ENCODE peak calls at places on chromosomes 12 and 14, in five cellular contexts. S is sigmoid colon, M is H1, L is suprapubic skin, G is stomach. U is an unnamed sample.

GRCh38 chr12:113862570-113863454 is 103.3 kb downstream of the RBM19 start:
- DNase-seq in S (no peak), M (no peak), L (no peak), G (no peak), U (no peak)

GRCh38 chr14:73741876-73742519 is 27.8 kb upstream of the PNMA1 start:
- DNase-seq in S (peak; percentile 70), M (no peak), L (peak; percentile 69), G (no peak), U (no peak)

GRCh38 chr14:35390577-35391387 is 13.8 kb downstream of the NFKBIA start:
- DNase-seq in S (no peak), M (no peak), L (no peak), G (no peak), U (no peak)

GRCh38 chr14:49972199-49972671 is 79.4 kb downstream of the ARF6 start:
- DNase-seq in S (no peak), M (no peak), L (no peak), G (no peak), U (peak; percentile 60)

GRCh38 chr12:82223421-82223820 is 134.8 kb downstream of the CCDC59 start:
- DNase-seq in S (no peak), M (no peak), L (no peak), G (no peak), U (no peak)

GRCh38 chr12:45585522-45586230 is 143.8 kb upstream of the ARID2 start:
- DNase-seq in S (peak; percentile 62), M (no peak), L (no peak), G (no peak), U (no peak)

GRCh38 chr12:25800101-25800500 is 158.4 kb upstream of the RASSF8 start:
- DNase-seq in S (no peak), M (no peak), L (no peak), G (no peak), U (no peak)

GRCh38 chr12:131965073-131965472 is 15.3 kb downstream of the EP400 start:
- DNase-seq in S (no peak), M (no peak), L (no peak), G (no peak), U (no peak)

GRCh38 chr14:88618476-88618875 is 55.6 kb downstream of the ZC3H14 start:
- DNase-seq in S (no peak), M (no peak), L (no peak), G (no peak), U (no peak)

GRCh38 chr12:52865090-52865944 is 16.5 kb upstream of the KRT78 start:
- DNase-seq in S (no peak), M (no peak), L (no peak), G (peak; percentile 78), U (peak; percentile 78)

GRCh38 chr12:110501378-110501721 is 561 bp downstream of the VPS29 start:
- DNase-seq in S (no peak), M (no peak), L (no peak), G (peak; percentile 34), U (no peak)

GRCh38 chr12:13101854-13102375 is 1.6 kb downstream of the GSG1 start:
- DNase-seq in S (no peak), M (no peak), L (no peak), G (no peak), U (peak; percentile 32)

GRCh38 chr12:121713257-121714155 is 954 bp downstream of the TMEM120B start:
- DNase-seq in S (peak; percentile 76), M (no peak), L (peak; percentile 70), G (no peak), U (no peak)

GRCh38 chr12:101823891-101824290 is 6.9 kb downstream of the GNPTAB start:
- DNase-seq in S (peak; percentile 65), M (no peak), L (peak; percentile 73), G (peak; percentile 53), U (peak; percentile 34)

GRCh38 chr12:132329739-132330548 is 555 bp upstream of the GALNT9 start:
- DNase-seq in S (no peak), M (no peak), L (no peak), G (no peak), U (no peak)

GRCh38 chr14:81193924-81194633 is 26.7 kb downstream of the GTF2A1 start:
- DNase-seq in S (no peak), M (no peak), L (no peak), G (no peak), U (no peak)

GRCh38 chr14:61188936-61189808 is 92.0 kb downstream of the TMEM30B start:
- DNase-seq in S (peak; percentile 74), M (no peak), L (peak; percentile 66), G (peak; percentile 63), U (no peak)

GRCh38 chr14:57865450-57866198 is at the start of gene SLC35F4:
- DNase-seq in S (no peak), M (peak; percentile 64), L (no peak), G (no peak), U (no peak)

GRCh38 chr12:90173499-90174197 is 465.0 kb upstream of the ATP2B1 start:
- DNase-seq in S (no peak), M (no peak), L (no peak), G (no peak), U (no peak)

GRCh38 chr12:64459388-64460024 is 7.6 kb downstream of the TBK1 start:
- DNase-seq in S (no peak), M (no peak), L (no peak), G (no peak), U (no peak)

GRCh38 chr12:12922191-12922616 is 29.8 kb downstream of the GPRC5D start:
- DNase-seq in S (no peak), M (no peak), L (peak; percentile 89), G (no peak), U (no peak)

GRCh38 chr12:95117178-95117599 is 43.8 kb upstream of the NR2C1 start:
- DNase-seq in S (peak; percentile 83), M (no peak), L (no peak), G (peak; percentile 74), U (peak; percentile 52)

GRCh38 chr12:94560416-94561221 is 89.7 kb downstream of the TMCC3 start:
- DNase-seq in S (no peak), M (peak; percentile 80), L (no peak), G (no peak), U (no peak)

GRCh38 chr12:110726708-110727369 is 15.9 kb downstream of the PPP1CC start:
- DNase-seq in S (no peak), M (no peak), L (no peak), G (no peak), U (no peak)

DNA sequence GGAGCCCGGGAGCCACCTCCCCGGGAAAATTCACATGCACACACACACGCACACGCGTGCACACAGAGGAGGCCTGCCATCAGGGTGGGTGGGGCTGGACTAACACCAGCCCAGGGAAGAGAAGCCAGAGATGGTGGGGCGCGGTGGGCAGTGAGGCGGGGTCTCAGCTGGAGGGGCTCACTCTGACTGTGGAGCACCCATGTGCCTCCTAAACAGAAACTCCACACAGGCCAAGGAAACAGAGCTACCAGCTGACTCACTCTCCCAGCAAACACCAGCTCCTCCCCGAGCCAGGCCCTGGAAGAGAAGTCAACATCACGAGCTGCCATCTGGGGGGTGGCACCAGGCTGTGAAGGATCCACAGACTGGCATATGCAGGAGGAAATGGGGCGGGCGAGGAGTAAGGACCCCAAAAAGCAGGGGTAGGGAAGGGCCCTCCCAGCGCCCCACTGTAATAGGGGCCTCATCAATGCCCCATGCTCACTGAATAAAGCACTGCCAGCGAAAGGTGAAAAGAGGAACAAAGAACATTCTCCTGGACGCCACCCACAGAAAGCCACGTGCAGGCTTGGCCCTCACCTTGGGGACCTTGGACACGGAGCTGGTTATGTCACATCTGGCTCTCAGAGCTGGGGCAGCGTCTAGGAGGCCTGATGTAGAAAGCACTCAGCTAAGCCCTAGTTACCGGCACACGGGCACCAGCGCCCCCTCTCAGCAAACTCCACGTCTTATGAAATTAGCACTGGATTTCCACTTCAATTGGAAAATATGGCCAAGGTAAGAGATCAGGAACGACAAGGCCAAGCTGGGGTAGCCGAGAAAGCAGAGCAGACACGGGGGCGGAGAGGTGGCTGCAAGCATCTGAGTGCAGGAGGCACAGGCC is 8.4 kb upstream of the INF2 start:
- DNase-seq in S (peak; percentile 89), M (no peak), L (peak; percentile 75), G (peak; percentile 87), U (peak; percentile 68)
- TF ChIP-seq CTCF in S (no peak), M (peak; percentile 6), L (no peak), G (no peak), U (no peak)

GRCh38 chr12:96198970-96199369 is 4.8 kb downstream of the ELK3 start:
- DNase-seq in S (no peak), M (no peak), L (no peak), G (no peak), U (no peak)
- TF ChIP-seq POLR2AphosphoS5 in S (peak; percentile 50), M (no peak), L (no peak), G (no peak), U (no peak)

DNA sequence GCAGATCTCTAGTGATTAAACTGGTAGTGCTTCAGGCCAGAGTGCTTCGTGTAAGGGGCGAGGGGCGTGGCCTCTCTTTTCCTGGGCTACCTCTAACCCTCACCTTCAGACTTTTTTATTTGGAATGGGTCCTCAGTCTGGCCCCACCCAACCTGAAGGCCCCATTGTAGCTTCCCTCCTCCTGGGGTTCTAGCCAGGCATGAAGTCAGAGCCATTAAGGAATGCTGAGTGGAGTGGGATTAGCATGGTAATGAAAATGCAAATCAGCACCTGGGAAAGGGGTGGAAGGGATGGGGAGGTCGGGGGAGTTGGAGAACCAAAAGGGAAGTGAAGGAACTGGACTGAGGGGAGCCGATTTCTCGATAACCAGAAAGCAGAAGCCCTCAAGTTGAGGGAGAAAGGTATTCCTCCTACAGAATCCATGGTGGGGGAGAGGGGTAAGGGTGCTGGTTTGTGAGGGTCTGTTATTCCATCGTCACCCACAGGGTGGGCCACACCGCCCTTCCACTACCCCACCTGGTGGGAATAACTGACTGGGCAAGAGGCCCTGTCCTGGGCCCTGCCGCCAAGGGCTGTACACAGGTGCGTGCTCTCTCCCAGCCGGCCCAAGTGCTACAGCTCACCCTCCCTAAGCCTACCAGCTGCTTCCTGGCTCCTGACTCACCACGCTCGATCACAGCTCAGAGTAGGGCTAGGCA is 14.1 kb downstream of the ZFHX2 start:
- DNase-seq in S (no peak), M (peak; percentile 88), L (no peak), G (no peak), U (no peak)
- H3K4me3 ChIP-seq in S (no peak overlapping the region), M (peak overlapping the region; percentile 71), L (no peak overlapping the region), G (no peak overlapping the region), U (no peak overlapping the region)

DNA sequence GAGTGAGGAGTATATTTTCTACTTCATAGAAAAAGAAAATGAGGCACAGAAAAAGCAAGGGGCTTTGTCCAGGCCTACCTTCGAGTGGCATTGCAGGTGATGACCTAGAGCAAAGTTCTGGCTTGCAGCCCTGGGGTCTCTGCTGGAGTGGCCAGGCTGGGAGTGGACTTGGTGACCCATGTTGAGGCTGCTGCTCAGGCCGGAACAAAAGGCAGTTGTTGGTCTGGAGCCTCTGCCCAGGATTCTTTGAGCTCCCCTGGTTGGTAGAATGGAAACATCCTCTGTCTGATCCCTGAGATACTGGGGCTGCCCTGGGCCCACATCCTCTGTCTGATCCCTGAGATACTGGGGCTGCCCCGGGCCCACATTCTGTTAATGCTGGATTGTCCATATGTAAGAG is 86.1 kb downstream of the ADCK1 start:
- DNase-seq in S (no peak), M (no peak), L (no peak), G (no peak), U (no peak)
- TF ChIP-seq CTCF in S (no peak), M (no peak), L (no peak), G (no peak), U (no peak)

DNA sequence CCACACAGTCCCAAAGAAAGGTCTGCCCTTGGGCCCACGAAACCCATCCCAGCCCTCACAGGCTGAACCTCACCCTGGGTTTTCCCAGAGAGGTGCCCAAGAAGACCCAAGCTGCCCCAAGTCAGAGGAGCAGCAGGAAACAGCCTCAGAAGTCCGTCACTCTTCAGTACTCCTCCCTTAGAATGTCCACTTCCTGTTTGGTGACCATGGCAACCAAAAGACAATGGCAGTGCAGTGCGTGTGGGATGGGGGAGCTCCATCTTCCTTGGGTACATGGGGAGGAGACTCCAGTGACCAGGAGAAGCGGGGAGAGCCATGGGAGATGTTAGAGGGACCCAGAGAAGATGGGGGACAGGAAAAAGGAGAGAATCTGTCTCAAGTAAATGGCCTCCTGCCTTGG is 11.3 kb downstream of the SELPLG start:
- DNase-seq in S (no peak), M (no peak), L (no peak), G (no peak), U (no peak)
- TF ChIP-seq POLR2AphosphoS5 in S (no peak), M (no peak), L (no peak), G (no peak), U (no peak)

GRCh38 chr14:37591311-37591940 is 3.6 kb downstream of the FOXA1 start:
- DNase-seq in S (no peak), M (no peak), L (no peak), G (peak; percentile 65), U (no peak)
- H3K4me3 ChIP-seq in S (no peak overlapping the region), M (peak overlapping the region; percentile 12), L (peak overlapping the region; percentile 4), G (peak overlapping the region; percentile 53), U (peak overlapping the region; percentile 55)

U was measured in breast epithelium.